ENCODE peak calls at places on chromosomes 4 and X, in six cellular contexts. One of them, this sample, is unnamed.

GRCh38 chr4:5206391-5206790 is 155.1 kb downstream of the STK32B start:
- DNase-seq in T-cell: no peak
- DNase-seq in RWPE1: peak; percentile 16
- DNase-seq in GM04504: peak; percentile 90
- DNase-seq in NCI-H2081 treated with DMSO at 0.1 percent for 48 hours: no peak
- DNase-seq in H7: no peak
- DNase-seq in this sample: no peak

GRCh38 chr4:182531555-182532162 is 288.5 kb downstream of the TENM3 start:
- DNase-seq in T-cell: no peak
- DNase-seq in RWPE1: no peak
- DNase-seq in GM04504: no peak
- DNase-seq in NCI-H2081 treated with DMSO at 0.1 percent for 48 hours: no peak
- DNase-seq in H7: no peak
- DNase-seq in this sample: no peak

GRCh38 chr4:126405369-126405982 is 1090.7 kb downstream of the FAT4 start:
- DNase-seq in T-cell: no peak
- DNase-seq in RWPE1: no peak
- DNase-seq in GM04504: no peak
- DNase-seq in NCI-H2081 treated with DMSO at 0.1 percent for 48 hours: peak; percentile 20
- DNase-seq in H7: peak; percentile 0
- DNase-seq in this sample: no peak

GRCh38 chr4:16759781-16760459 is 138.5 kb downstream of the LDB2 start:
- DNase-seq in T-cell: no peak
- DNase-seq in RWPE1: no peak
- DNase-seq in GM04504: no peak
- DNase-seq in NCI-H2081 treated with DMSO at 0.1 percent for 48 hours: no peak
- DNase-seq in H7: no peak
- DNase-seq in this sample: no peak

GRCh38 chr4:107862658-107863057 is 37.9 kb downstream of the SGMS2 start:
- DNase-seq in T-cell: no peak
- DNase-seq in RWPE1: peak; percentile 87
- DNase-seq in GM04504: no peak
- DNase-seq in NCI-H2081 treated with DMSO at 0.1 percent for 48 hours: no peak
- DNase-seq in H7: no peak
- DNase-seq in this sample: no peak

GRCh38 chr4:150217804-150218203 is 139.6 kb downstream of the DCLK2 start:
- DNase-seq in T-cell: no peak
- DNase-seq in RWPE1: no peak
- DNase-seq in GM04504: no peak
- DNase-seq in NCI-H2081 treated with DMSO at 0.1 percent for 48 hours: no peak
- DNase-seq in H7: no peak
- DNase-seq in this sample: no peak

GRCh38 chrX:76248901-76249300 is 76.0 kb downstream of the PBDC1 start:
- DNase-seq in T-cell: no peak
- DNase-seq in RWPE1: no peak
- DNase-seq in GM04504: no peak
- DNase-seq in NCI-H2081 treated with DMSO at 0.1 percent for 48 hours: no peak
- DNase-seq in H7: no peak
- DNase-seq in this sample: no peak

GRCh38 chr4:68184923-68185322 is 55.3 kb upstream of the TMPRSS11F start:
- DNase-seq in T-cell: no peak
- DNase-seq in RWPE1: no peak
- DNase-seq in GM04504: no peak
- DNase-seq in NCI-H2081 treated with DMSO at 0.1 percent for 48 hours: no peak
- DNase-seq in H7: no peak
- DNase-seq in this sample: no peak

GRCh38 chr4:57182132-57182874 is 72.1 kb upstream of the IGFBP7 start:
- DNase-seq in T-cell: no peak
- DNase-seq in RWPE1: no peak
- DNase-seq in GM04504: no peak
- DNase-seq in NCI-H2081 treated with DMSO at 0.1 percent for 48 hours: no peak
- DNase-seq in H7: no peak
- DNase-seq in this sample: no peak